ENCODE peak calls at places on chromosomes 6 and 20, in six cellular contexts. G is T-helper 1 cell, R is B cell, P is NCI-H345, M is occipital lobe, V is T1000. K is an unnamed sample.

GRCh38 chr20:19935842-19936241 is 81.3 kb upstream of the NAA20 start:
- DNase-seq in G (no peak), P (peak; percentile 7), V (no peak), M (no peak), R (no peak), K (no peak)

GRCh38 chr20:53889411-53890148 is 180.8 kb downstream of the BCAS1 start:
- DNase-seq in G (no peak), M (no peak), V (no peak), R (no peak), P (no peak), K (no peak)

GRCh38 chr6:87697581-87698552 is 4.2 kb downstream of the AKIRIN2 start:
- DNase-seq in P (peak; percentile 63), V (no peak), M (no peak), R (no peak), G (no peak), K (no peak)

GRCh38 chr6:8027965-8028651 is 36.1 kb downstream of the BLOC1S5 start:
- DNase-seq in G (no peak), R (no peak), M (no peak), P (no peak), V (no peak), K (no peak)

GRCh38 chr20:51800132-51800721 is 2.1 kb downstream of the SALL4 start:
- DNase-seq in V (peak; percentile 33), P (peak; percentile 85), G (peak; percentile 21), R (no peak), M (no peak), K (peak; percentile 35)

GRCh38 chr6:21522773-21523490 is 70.6 kb upstream of the SOX4 start:
- DNase-seq in P (peak; percentile 81), R (no peak), G (no peak), V (no peak), M (peak; percentile 10), K (no peak)

GRCh38 chr6:163756079-163756478 is 341.6 kb downstream of the QKI start:
- DNase-seq in P (no peak), R (peak; percentile 86), V (no peak), G (no peak), M (no peak), K (no peak)

GRCh38 chr20:53847843-53848185 is 222.6 kb downstream of the BCAS1 start:
- DNase-seq in P (no peak), M (no peak), V (no peak), R (no peak), G (no peak), K (no peak)

GRCh38 chr6:140183881-140184280 is 809.4 kb upstream of the CITED2 start:
- DNase-seq in M (no peak), G (no peak), P (no peak), V (no peak), R (no peak), K (no peak)

GRCh38 chr6:92979281-92979680 is 440.1 kb downstream of the EPHA7 start:
- DNase-seq in V (no peak), R (no peak), M (no peak), G (no peak), P (no peak), K (no peak)

GRCh38 chr20:10667560-10668167 is 6.1 kb downstream of the JAG1 start:
- DNase-seq in V (no peak), R (no peak), M (no peak), P (peak; percentile 74), G (no peak), K (no peak)

GRCh38 chr20:42857446-42857845 is 332.3 kb downstream of the PTPRT start:
- DNase-seq in V (no peak), G (no peak), R (no peak), P (no peak), M (no peak), K (no peak)

K was measured in SJSA1.